ENCODE peak calls at places on chromosomes 2 and 18, in seven cellular contexts. X is PC-3; A is CD4-positive, CD25-positive, alpha-beta regulatory T cell; F is foreskin fibroblast; Q is heart left ventricle; G is coronary artery; W is psoas muscle. C is an unnamed sample.

GRCh38 chr2:28993211-28993960 is 12.3 kb downstream of the TOGARAM2 start:
- DNase-seq in A (no peak), F (no peak), X (peak), G (no peak), Q (no peak), W (no peak), C (no peak)

GRCh38 chr18:64244571-64244970 is 95.7 kb upstream of the LINC00305 start:
- DNase-seq in A (no peak), Q (no peak), X (peak), W (no peak), F (no peak), G (no peak), C (no peak)

GRCh38 chr18:3213231-3214059 is 6.3 kb downstream of the MYOM1 start:
- DNase-seq in Q (no peak), A (peak), W (no peak), G (no peak), F (no peak), X (no peak), C (peak)

GRCh38 chr2:191601060-191601459 is 76.9 kb upstream of the NABP1 start:
- DNase-seq in G (no peak), F (no peak), A (no peak), X (no peak), W (no peak), Q (no peak), C (no peak)

GRCh38 chr2:210961249-210961648 is 404.9 kb downstream of the CPS1 start:
- DNase-seq in G (no peak), W (no peak), Q (no peak), X (peak), F (no peak), A (no peak), C (no peak)

GRCh38 chr2:172811027-172811426 is 75.4 kb downstream of the RAPGEF4 start:
- DNase-seq in G (no peak), F (peak), Q (no peak), W (no peak), A (no peak), X (no peak), C (peak)

GRCh38 chr2:218981390-218982311 is 3.3 kb downstream of the FEV start:
- DNase-seq in G (no peak), X (no peak), W (no peak), F (no peak), Q (peak), A (no peak), C (no peak)

GRCh38 chr2:118321436-118322100 is 233.3 kb downstream of the INSIG2 start:
- DNase-seq in F (no peak), A (no peak), W (no peak), Q (no peak), G (no peak), X (peak), C (no peak)

DNA sequence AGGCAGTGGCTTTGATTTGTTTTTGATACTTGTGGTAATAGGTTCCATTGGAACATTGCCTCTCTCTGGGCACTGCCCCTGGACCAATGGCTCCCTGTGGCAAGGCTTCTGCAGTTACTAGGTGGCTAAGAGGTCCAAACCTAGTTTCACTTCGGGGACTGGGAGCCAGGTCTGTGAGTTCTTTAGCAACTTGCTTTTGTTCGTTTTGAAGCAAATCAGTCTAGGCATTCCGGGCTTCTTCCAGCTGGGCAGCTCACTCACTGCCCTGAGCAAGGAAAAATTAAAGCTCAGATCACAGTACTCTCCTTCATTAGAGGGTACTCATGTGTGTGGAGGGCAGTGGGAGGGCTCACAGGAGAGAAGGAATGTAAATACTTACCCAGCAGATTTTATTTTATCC is 80.2 kb downstream of the SPP2 start:
- DNase-seq in X (no peak), A (no peak), W (no peak), F (no peak), G (no peak), Q (no peak), C (no peak)
- H3K4me3 ChIP-seq in X (no peak), A (no peak), W (no peak), F (no peak), G (no peak), Q (no peak), C (no peak)

GRCh38 chr18:22710628-22711380 is 222.3 kb upstream of the RBBP8 start:
- DNase-seq in X (peak), G (no peak), Q (peak), F (no peak), A (no peak), W (peak), C (no peak)
- H3K4me3 ChIP-seq in X (peak), G (peak), Q (peak), F (peak), A (no peak), W (peak), C (no peak)

DNA sequence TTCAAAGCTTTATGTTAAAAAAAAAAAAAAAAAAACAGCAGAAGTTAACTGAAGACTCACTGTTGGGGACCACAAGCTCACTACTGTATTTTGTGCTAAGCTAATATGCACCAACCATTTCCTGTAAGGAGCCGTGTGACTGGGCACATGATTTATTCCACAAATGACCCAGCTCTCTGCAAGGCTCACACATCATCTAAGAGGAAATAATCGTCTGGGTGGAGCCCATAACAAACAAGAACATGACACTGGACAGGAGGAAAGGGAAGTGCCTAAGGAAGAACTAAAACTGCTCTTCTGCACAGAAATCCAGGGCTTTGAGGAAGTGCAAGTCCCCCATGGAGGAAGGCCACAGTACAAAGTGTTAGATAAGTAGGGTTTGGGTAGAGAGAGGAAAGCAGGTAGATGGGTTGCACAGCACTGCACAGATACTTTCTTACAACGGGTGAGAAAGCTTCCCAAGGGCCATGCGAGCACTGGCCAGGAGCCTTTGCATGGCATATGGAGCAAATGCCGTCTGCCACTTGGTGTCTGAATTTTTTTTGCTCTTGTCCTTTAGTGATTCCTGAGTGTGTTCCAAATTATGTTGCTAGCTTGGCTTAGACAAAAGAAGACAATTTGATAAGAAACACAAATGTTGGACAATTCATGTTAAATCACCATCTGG is 24.5 kb downstream of the NFE2L2 start:
- DNase-seq in G (no peak), A (peak), F (peak), Q (no peak), X (peak), W (no peak), C (peak)
- H3K4me3 ChIP-seq in G (peak), A (peak), F (no peak), Q (no peak), X (no peak), W (peak), C (no peak)

GRCh38 chr2:241733391-241734207 is 831 bp upstream of the D2HGDH start:
- DNase-seq in G (no peak), Q (no peak), W (no peak), X (peak), A (no peak), F (no peak), C (no peak)
- H3K4me3 ChIP-seq in G (peak), Q (peak), W (peak), X (peak), A (no peak), F (peak), C (peak)

GRCh38 chr18:34709631-34710429 is at the start of gene DTNA:
- DNase-seq in F (peak), W (no peak), Q (no peak), A (no peak), G (no peak), X (peak), C (no peak)
- H3K4me3 ChIP-seq in F (peak), W (peak), Q (peak), A (no peak), G (peak), X (no peak), C (no peak)

GRCh38 chr2:222241054-222241453 is 57.7 kb downstream of the PAX3 start:
- DNase-seq in A (no peak), Q (no peak), X (no peak), W (no peak), F (no peak), G (no peak), C (no peak)

GRCh38 chr2:222240676-222241049 is 58.1 kb downstream of the PAX3 start:
- DNase-seq in A (no peak), Q (no peak), X (no peak), F (no peak), W (no peak), G (no peak), C (no peak)

GRCh38 chr2:222239091-222239490 is 59.7 kb downstream of the PAX3 start:
- DNase-seq in A (no peak), Q (no peak), X (no peak), G (no peak), W (no peak), F (no peak), C (no peak)

GRCh38 chr2:222241471-222241870 is 57.3 kb downstream of the PAX3 start:
- DNase-seq in G (no peak), A (no peak), W (no peak), F (no peak), Q (no peak), X (no peak), C (no peak)

GRCh38 chr2:222239945-222240675 is 58.7 kb downstream of the PAX3 start:
- DNase-seq in Q (peak), X (no peak), A (no peak), F (no peak), W (no peak), G (no peak), C (no peak)
- H3K4me3 ChIP-seq in Q (no peak), X (no peak), A (no peak), F (no peak), W (no peak), G (no peak), C (no peak)

GRCh38 chr2:153487993-153488562 is 9.5 kb upstream of the RPRM start:
- DNase-seq in W (no peak), A (no peak), G (no peak), Q (no peak), F (no peak), X (no peak), C (no peak)
- H3K4me3 ChIP-seq in W (no peak), A (no peak), G (no peak), Q (no peak), F (no peak), X (no peak), C (no peak)